ENCODE peak calls at places on chromosomes 1 and 21, in five cellular contexts. O, L, Z, N and H are unnamed samples.

GRCh38 chr1:118809586-118809985 is 178.6 kb downstream of the TBX15 start:
- DNase-seq in O (no peak), L (no peak), Z (no peak), N (no peak), H (no peak)

GRCh38 chr1:88661951-88662664 is 22.0 kb upstream of the PKN2 start:
- DNase-seq in O (no peak), L (no peak), Z (no peak), N (no peak), H (no peak)

GRCh38 chr1:116164056-116164889 is 53.1 kb downstream of the MAB21L3 start:
- DNase-seq in O (no peak), L (no peak), Z (no peak), N (no peak), H (no peak)

GRCh38 chr1:239977414-239977813 is 114.3 kb upstream of the FMN2 start:
- DNase-seq in O (no peak), L (no peak), Z (no peak), N (no peak), H (no peak)

GRCh38 chr1:107748529-107748928 is 216.5 kb downstream of the VAV3 start:
- DNase-seq in O (no peak), L (no peak), Z (no peak), N (peak), H (no peak)

GRCh38 chr1:115373305-115373704 is 35.3 kb upstream of the NGF start:
- DNase-seq in O (no peak), L (no peak), Z (no peak), N (no peak), H (no peak)

GRCh38 chr21:42578034-42578433 is 64.4 kb downstream of the SLC37A1 start:
- DNase-seq in O (no peak), L (no peak), Z (no peak), N (no peak), H (no peak)

GRCh38 chr1:217275617-217276398 is 355.1 kb downstream of the GPATCH2 start:
- DNase-seq in O (no peak), L (no peak), Z (no peak), N (no peak), H (no peak)

GRCh38 chr1:203364013-203364730 is 13.2 kb upstream of the FMOD start:
- DNase-seq in O (no peak), L (no peak), Z (no peak), N (no peak), H (no peak)